ENCODE peak calls at places on chromosomes 5 and 9, in four cellular contexts. C is T follicular helper cell, L is NCI-H748 treated with DMSO at 0.1 percent for 48 hours, A is GM13977. R is an unnamed sample.

GRCh38 chr5:73701566-73701965 is 75.6 kb downstream of the ARHGEF28 start:
- DNase-seq in C (no peak), L (no peak), A (no peak), R (no peak)

GRCh38 chr9:36400332-36401178 is 486 bp upstream of the RNF38 start:
- DNase-seq in C (peak), L (peak), A (peak), R (peak)

GRCh38 chr5:78211052-78211451 is 83.4 kb downstream of the AP3B1 start:
- DNase-seq in C (no peak), L (no peak), A (no peak), R (no peak)

GRCh38 chr5:96344678-96345612 is 88.1 kb downstream of the PCSK1 start:
- DNase-seq in C (no peak), L (peak), A (peak), R (no peak)

GRCh38 chr9:91898451-91899433 is 51.3 kb downstream of the ROR2 start:
- DNase-seq in C (no peak), L (peak), A (no peak), R (peak)

GRCh38 chr5:97078958-97079357 is 63.5 kb downstream of the LIX1 start:
- DNase-seq in C (no peak), L (no peak), A (no peak), R (no peak)

GRCh38 chr9:444528-444927 is 229.9 kb downstream of the DOCK8 start:
- DNase-seq in C (no peak), L (no peak), A (no peak), R (no peak)

GRCh38 chr5:88845081-88845697 is 37.8 kb downstream of the MEF2C start:
- DNase-seq in C (no peak), L (no peak), A (peak), R (no peak)

GRCh38 chr5:10324519-10325370 is 17.0 kb upstream of the CMBL start:
- DNase-seq in C (no peak), L (peak), A (no peak), R (no peak)

GRCh38 chr9:131885144-131885609 is 145.3 kb upstream of the RAPGEF1 start:
- DNase-seq in C (no peak), L (no peak), A (no peak), R (no peak)

R was measured in sigmoid colon.